ENCODE peak calls at places on chromosomes 13 and 19, in nine cellular contexts. C, T, R, Q, M, J, B, Y and P are unnamed samples. For H3K4me1, the result is how much of the 10 kb centered on the place peaks cover.

GRCh38 chr13:76992548-76993001 is 694 bp downstream of the CLN5 start:
- DNase-seq in C (peak), T (peak), R (peak), Q (no peak), M (peak), J (peak), B (no peak), Y (no peak), P (no peak)

GRCh38 chr13:37175996-37176395 is 70.5 kb upstream of the CSNK1A1L start:
- DNase-seq in C (no peak), T (no peak), R (no peak), Q (no peak), M (no peak), J (no peak), B (no peak), Y (no peak), P (no peak)

GRCh38 chr13:92745233-92745632 is 481.4 kb upstream of the GPC6 start:
- DNase-seq in C (no peak), T (no peak), R (no peak), Q (no peak), M (no peak), J (no peak), B (no peak), Y (no peak), P (no peak)

GRCh38 chr19:32875428-32875827 is 5.9 kb upstream of the SLC7A9 start:
- DNase-seq in C (no peak), T (no peak), R (no peak), Q (no peak), M (no peak), J (peak), B (no peak), Y (no peak), P (no peak)

GRCh38 chr19:18301718-18302111 is 20.3 kb upstream of the JUND start:
- DNase-seq in C (no peak), T (no peak), R (no peak), Q (no peak), M (no peak), J (no peak), B (no peak), Y (no peak), P (no peak)

GRCh38 chr13:54593504-54593903 is 1564.9 kb downstream of the OLFM4 start:
- DNase-seq in C (no peak), T (no peak), R (no peak), Q (no peak), M (no peak), J (no peak), B (no peak), Y (no peak), P (no peak)

GRCh38 chr13:112619730-112620639 is 32.0 kb upstream of the TUBGCP3 start:
- DNase-seq in C (no peak), T (no peak), R (no peak), Q (no peak), M (no peak), J (peak), B (no peak), Y (no peak), P (no peak)

GRCh38 chr19:5697022-5697889 is 7.2 kb downstream of the RPL36 start:
- DNase-seq in C (no peak), T (no peak), R (no peak), Q (no peak), M (no peak), J (peak), B (no peak), Y (no peak), P (no peak)

GRCh38 chr19:42367929-42368328 is 22.2 kb downstream of the CNFN start:
- DNase-seq in C (no peak), T (no peak), R (no peak), Q (no peak), M (no peak), J (no peak), B (no peak), Y (no peak), P (no peak)

GRCh38 chr19:44777715-44778347 is at the start of gene CBLC:
- DNase-seq in C (no peak), T (no peak), R (no peak), Q (peak), M (no peak), J (peak), B (peak), Y (no peak), P (no peak)

GRCh38 chr19:29268103-29268502 is 55.2 kb upstream of the UQCRFS1 start:
- DNase-seq in C (no peak), T (no peak), R (no peak), Q (no peak), M (no peak), J (no peak), B (no peak), Y (no peak), P (no peak)

GRCh38 chr19:47227347-47228167 is 3.4 kb downstream of the BBC3 start:
- DNase-seq in C (peak), T (peak), R (peak), Q (peak), M (peak), J (peak), B (peak), Y (peak), P (peak)

GRCh38 chr13:98976338-98976737 is 1.5 kb downstream of the DOCK9 start:
- DNase-seq in C (no peak), T (no peak), R (no peak), Q (no peak), M (no peak), J (no peak), B (peak), Y (no peak), P (no peak)

GRCh38 chr19:50178320-50178719 is 15.2 kb upstream of the IZUMO2 start:
- DNase-seq in C (no peak), T (no peak), R (no peak), Q (no peak), M (no peak), J (no peak), B (peak), Y (no peak), P (no peak)

GRCh38 chr19:18278521-18279265 is 2.7 kb downstream of the JUND start:
- DNase-seq in C (no peak), T (no peak), R (no peak), Q (no peak), M (peak), J (peak), B (peak), Y (no peak), P (no peak)

GRCh38 chr19:1019980-1020867 is 699 bp downstream of the TMEM259 start:
- DNase-seq in C (peak), T (no peak), R (peak), Q (no peak), M (peak), J (peak), B (no peak), Y (peak), P (no peak)

GRCh38 chr19:29479941-29480340 is 45.9 kb upstream of the VSTM2B start:
- DNase-seq in C (no peak), T (no peak), R (no peak), Q (no peak), M (no peak), J (no peak), B (no peak), Y (no peak), P (no peak)

GRCh38 chr13:38979891-38980627 is 10.6 kb downstream of the STOML3 start:
- DNase-seq in C (no peak), T (no peak), R (peak), Q (no peak), M (no peak), J (peak), B (no peak), Y (peak), P (no peak)

GRCh38 chr19:4284176-4284958 is 5.3 kb downstream of the SHD start:
- DNase-seq in C (peak), T (peak), R (no peak), Q (peak), M (no peak), J (peak), B (peak), Y (no peak), P (no peak)

GRCh38 chr19:48351341-48351752 is 12.4 kb downstream of the TMEM143 start:
- DNase-seq in C (peak), T (peak), R (peak), Q (peak), M (peak), J (peak), B (no peak), Y (peak), P (peak)

GRCh38 chr13:33169273-33169980 is 116.1 kb downstream of the STARD13 start:
- DNase-seq in C (no peak), T (no peak), R (no peak), Q (no peak), M (no peak), J (no peak), B (no peak), Y (no peak), P (no peak)

GRCh38 chr19:30596268-30596667 is 224.1 kb downstream of the ZNF536 start:
- DNase-seq in C (no peak), T (no peak), R (no peak), Q (no peak), M (no peak), J (no peak), B (no peak), Y (no peak), P (no peak)

GRCh38 chr13:36919833-36920611 is at the start of gene SMAD9:
- DNase-seq in C (peak), T (peak), R (peak), Q (peak), M (peak), J (peak), B (no peak), Y (peak), P (peak)

GRCh38 chr19:18393836-18394235 is 3.6 kb downstream of the LRRC25 start:
- DNase-seq in C (no peak), T (no peak), R (peak), Q (no peak), M (no peak), J (no peak), B (no peak), Y (no peak), P (no peak)

GRCh38 chr19:33301011-33301899 is 1.1 kb downstream of the CEBPA start:
- DNase-seq in C (no peak), T (no peak), R (peak), Q (no peak), M (no peak), J (peak), B (no peak), Y (no peak), P (no peak)

GRCh38 chr19:48568345-48568886 is 16.4 kb downstream of the SULT2B1 start:
- DNase-seq in C (no peak), T (peak), R (peak), Q (peak), M (no peak), J (peak), B (peak), Y (peak), P (peak)

GRCh38 chr13:110023729-110024645 is 237.6 kb upstream of the IRS2 start:
- DNase-seq in C (no peak), T (no peak), R (peak), Q (no peak), M (no peak), J (no peak), B (no peak), Y (peak), P (peak)

GRCh38 chr13:46369506-46370268 is 17.4 kb downstream of the RUBCNL start:
- DNase-seq in C (peak), T (no peak), R (no peak), Q (no peak), M (no peak), J (no peak), B (no peak), Y (no peak), P (no peak)

GRCh38 chr19:51195316-51195586 is 29.6 kb upstream of the CD33 start:
- DNase-seq in C (no peak), T (no peak), R (no peak), Q (no peak), M (no peak), J (no peak), B (no peak), Y (no peak), P (no peak)

DNA sequence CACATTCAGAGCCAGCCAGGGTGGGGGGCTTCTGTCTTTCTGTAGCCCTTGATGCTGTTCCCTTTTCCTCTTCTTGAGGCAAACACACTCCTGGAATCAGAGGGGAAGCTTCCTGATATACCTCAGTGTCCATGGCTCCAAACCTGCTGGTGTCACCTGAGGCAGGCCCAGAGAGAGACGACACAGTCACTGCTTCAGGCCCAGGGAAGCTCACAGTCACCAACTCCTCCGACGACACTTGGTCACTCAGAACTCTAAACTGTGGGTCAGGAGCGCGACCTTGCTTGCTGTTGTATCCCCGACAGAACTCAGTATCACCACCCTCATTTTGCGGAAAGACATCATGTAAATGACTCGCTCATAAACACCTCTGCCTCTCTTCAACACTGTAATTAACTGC is 1.1 kb downstream of the ATP13A1 start:
- DNase-seq in C (no peak), T (no peak), R (no peak), Q (no peak), M (no peak), J (no peak), B (no peak), Y (no peak), P (no peak)
- H3K4me3 ChIP-seq in C (peak), T (peak), R (peak), Q (peak), M (peak), J (peak), B (peak), Y (no peak), P (peak)

GRCh38 chr19:13053761-13054604 is 48.7 kb downstream of the LYL1 start:
- DNase-seq in C (no peak), T (no peak), R (peak), Q (peak), M (no peak), J (peak), B (peak), Y (peak), P (no peak)
- H3K4me1 ChIP-seq in C (under half), T (under half), R (half or more), Q (half or more), M (under half), J (half or more), B (under half), Y (half or more), P (half or more)

GRCh38 chr13:42354246-42355117 is 82.5 kb downstream of the AKAP11 start:
- DNase-seq in C (no peak), T (no peak), R (no peak), Q (no peak), M (peak), J (peak), B (no peak), Y (no peak), P (no peak)
- TF ChIP-seq CTCF in C (no peak), T (no peak), R (no peak), Q (peak), M (peak), J (peak), B (no peak), Y (no peak), P (no peak)

DNA sequence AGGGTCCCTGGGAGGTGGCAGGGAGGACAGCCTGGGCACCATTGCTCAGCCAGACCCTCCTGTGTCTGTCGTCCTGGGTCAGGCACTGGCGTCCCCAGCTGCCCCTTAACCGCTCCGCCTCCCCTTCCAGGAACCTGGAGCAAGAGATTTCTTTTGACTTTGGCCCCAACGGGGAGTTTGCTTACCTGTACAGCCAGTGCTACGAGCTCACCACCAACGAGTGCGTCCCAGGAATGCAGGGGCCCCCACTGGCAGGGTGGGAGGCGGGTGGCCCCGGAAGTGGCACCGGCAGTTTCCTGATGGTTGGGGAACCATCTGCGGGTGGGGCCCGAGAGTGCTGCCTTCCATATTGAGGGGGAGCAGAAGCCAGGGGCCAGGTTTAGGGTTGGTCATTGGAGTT is 13.0 kb downstream of the PRKCSH start:
- DNase-seq in C (no peak), T (no peak), R (no peak), Q (no peak), M (no peak), J (no peak), B (no peak), Y (no peak), P (no peak)
- H3K4me3 ChIP-seq in C (no peak), T (no peak), R (no peak), Q (no peak), M (no peak), J (no peak), B (no peak), Y (no peak), P (no peak)

GRCh38 chr13:107351305-107351704 is 783.4 kb upstream of the ARGLU1 start:
- DNase-seq in C (no peak), T (no peak), R (no peak), Q (no peak), M (no peak), J (peak), B (no peak), Y (no peak), P (no peak)
- H3K4me1 ChIP-seq in C (under half), T (under half), R (under half), Q (under half), M (under half), J (under half), B (under half), Y (under half), P (under half)

GRCh38 chr19:15173746-15174404 is 26.9 kb downstream of the NOTCH3 start:
- DNase-seq in C (peak), T (no peak), R (no peak), Q (peak), M (no peak), J (peak), B (no peak), Y (no peak), P (no peak)

GRCh38 chr19:15178629-15179308 is 22.0 kb downstream of the NOTCH3 start:
- DNase-seq in C (no peak), T (no peak), R (no peak), Q (no peak), M (no peak), J (peak), B (no peak), Y (no peak), P (no peak)

GRCh38 chr19:15175609-15176008 is 25.2 kb downstream of the NOTCH3 start:
- DNase-seq in C (no peak), T (no peak), R (no peak), Q (no peak), M (no peak), J (no peak), B (no peak), Y (no peak), P (no peak)

GRCh38 chr19:15180451-15181390 is 20.1 kb downstream of the NOTCH3 start:
- DNase-seq in C (no peak), T (no peak), R (no peak), Q (peak), M (no peak), J (peak), B (no peak), Y (peak), P (no peak)

GRCh38 chr19:15177269-15178116 is 23.3 kb downstream of the NOTCH3 start:
- DNase-seq in C (peak), T (peak), R (peak), Q (peak), M (peak), J (peak), B (no peak), Y (peak), P (peak)
- TF ChIP-seq CTCF in C (peak), T (peak), R (peak), Q (peak), M (peak), J (peak), B (peak), Y (peak), P (peak)

GRCh38 chr13:41006296-41006695 is 12.8 kb downstream of the ELF1 start:
- DNase-seq in C (no peak), T (no peak), R (no peak), Q (no peak), M (no peak), J (no peak), B (no peak), Y (no peak), P (no peak)

GRCh38 chr13:41006951-41007350 is 12.2 kb downstream of the ELF1 start:
- DNase-seq in C (no peak), T (no peak), R (no peak), Q (no peak), M (no peak), J (no peak), B (no peak), Y (no peak), P (no peak)

GRCh38 chr13:41007359-41008118 is 11.6 kb downstream of the ELF1 start:
- DNase-seq in C (no peak), T (no peak), R (no peak), Q (peak), M (no peak), J (peak), B (no peak), Y (no peak), P (no peak)

GRCh38 chr13:41004875-41005693 is 14.0 kb downstream of the ELF1 start:
- DNase-seq in C (peak), T (no peak), R (no peak), Q (no peak), M (no peak), J (no peak), B (no peak), Y (no peak), P (no peak)

DNA sequence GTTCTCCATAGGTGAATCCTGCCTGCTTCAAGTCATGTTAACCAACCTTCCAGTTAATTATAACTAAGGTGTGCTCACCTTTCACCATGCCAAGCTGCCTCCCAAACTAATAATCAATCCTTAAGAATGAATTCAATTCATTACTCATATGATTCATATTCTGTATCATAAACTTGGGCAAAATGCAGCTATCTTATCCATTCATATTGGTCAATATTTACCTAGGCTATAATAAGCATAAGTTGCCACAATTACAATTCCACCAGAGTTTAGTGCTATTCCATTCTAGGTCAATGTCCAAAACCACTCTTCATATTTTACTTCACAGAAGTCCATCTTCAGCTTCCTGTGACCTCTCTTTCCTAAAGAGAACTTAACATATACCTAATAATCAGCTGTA is 13.4 kb downstream of the ELF1 start:
- DNase-seq in C (no peak), T (no peak), R (no peak), Q (no peak), M (no peak), J (no peak), B (no peak), Y (no peak), P (no peak)
- H3K4me3 ChIP-seq in C (peak), T (no peak), R (no peak), Q (no peak), M (no peak), J (no peak), B (no peak), Y (no peak), P (no peak)